ENCODE peak calls at places on chromosomes 7 and 10, in nine cellular contexts. G, O, T, A, H, X, V, P and N are unnamed samples.

GRCh38 chr7:1536768-1537630 is 6.5 kb downstream of the MAFK start:
- DNase-seq in A (peak; percentile 95), V (peak; percentile 97), X (peak; percentile 98), T (peak; percentile 99), O (no peak), H (peak; percentile 91), G (no peak), P (peak; percentile 87), N (peak; percentile 98)

GRCh38 chr7:149072438-149072775 is 18.1 kb downstream of the ZNF786 start:
- DNase-seq in A (no peak), V (no peak), O (no peak), T (no peak), G (no peak), P (no peak), X (no peak), H (no peak), N (no peak)

GRCh38 chr10:62424026-62424425 is 49.9 kb downstream of the ZNF365 start:
- DNase-seq in T (peak; percentile 13), H (no peak), P (no peak), A (peak; percentile 39), O (no peak), V (no peak), G (no peak), X (peak; percentile 22), N (no peak)

GRCh38 chr10:122931088-122931958 is 20.9 kb downstream of the FAM24A start:
- DNase-seq in T (peak; percentile 18), O (no peak), G (no peak), X (no peak), V (no peak), P (no peak), H (no peak), A (no peak), N (no peak)

GRCh38 chr10:115384665-115385064 is 291.5 kb downstream of the ATRNL1 start:
- DNase-seq in G (no peak), H (no peak), X (no peak), T (no peak), A (no peak), V (no peak), O (no peak), P (no peak), N (no peak)

GRCh38 chr7:1961776-1962276 is 270.9 kb downstream of the MAD1L1 start:
- DNase-seq in P (no peak), H (no peak), O (no peak), A (no peak), X (peak; percentile 98), G (no peak), V (no peak), T (peak; percentile 89), N (peak; percentile 39)

GRCh38 chr10:68826764-68827591 is at the start of gene STOX1:
- DNase-seq in H (peak; percentile 71), P (peak; percentile 83), G (peak; percentile 82), V (peak; percentile 39), O (peak; percentile 83), A (peak; percentile 83), X (peak; percentile 39), T (peak; percentile 58), N (no peak)

GRCh38 chr10:12332572-12333381 is 16.6 kb upstream of the CAMK1D start:
- DNase-seq in P (no peak), T (peak; percentile 32), A (no peak), G (peak; percentile 7), X (no peak), H (no peak), O (no peak), V (no peak), N (no peak)

GRCh38 chr10:14181197-14181936 is 149.4 kb downstream of the FRMD4A start:
- DNase-seq in P (no peak), T (no peak), V (no peak), X (no peak), A (no peak), O (no peak), H (no peak), G (no peak), N (no peak)

GRCh38 chr7:47747160-47747559 is 165.2 kb upstream of the TNS3 start:
- DNase-seq in H (no peak), G (no peak), T (no peak), A (no peak), X (no peak), V (no peak), O (no peak), P (no peak), N (no peak)

GRCh38 chr10:47030191-47030698 is 119.0 kb downstream of the PTPN20 start:
- DNase-seq in P (no peak), G (no peak), A (no peak), T (no peak), H (no peak), V (peak; percentile 9), X (no peak), O (no peak), N (no peak)

GRCh38 chr10:7432884-7433726 is 22.3 kb upstream of the SFMBT2 start:
- DNase-seq in O (no peak), P (no peak), H (no peak), A (peak; percentile 58), G (no peak), T (no peak), V (no peak), X (peak; percentile 7), N (no peak)

GRCh38 chr10:9342865-9343450 is 1288.5 kb downstream of the GATA3 start:
- DNase-seq in O (peak; percentile 0), P (no peak), H (no peak), A (peak; percentile 48), V (no peak), G (peak; percentile 17), X (peak; percentile 48), T (peak; percentile 68), N (no peak)

GRCh38 chr7:18408868-18409267 is 86.7 kb upstream of the HDAC9 start:
- DNase-seq in H (no peak), P (no peak), O (no peak), V (no peak), A (no peak), G (no peak), X (no peak), T (no peak), N (no peak)

GRCh38 chr7:69696686-69697685 is 98.7 kb downstream of the AUTS2 start:
- DNase-seq in P (no peak), G (no peak), V (no peak), H (no peak), A (no peak), X (no peak), T (no peak), O (no peak), N (no peak)

GRCh38 chr10:31129261-31129660 is 97.6 kb upstream of the ZNF438 start:
- DNase-seq in O (no peak), A (peak; percentile 56), T (peak; percentile 94), P (no peak), X (peak; percentile 99), V (peak; percentile 82), G (no peak), H (peak; percentile 17), N (peak; percentile 59)

GRCh38 chr10:129883029-129883428 is 81.0 kb downstream of the EBF3 start:
- DNase-seq in X (no peak), T (no peak), V (no peak), G (no peak), P (no peak), O (no peak), H (no peak), A (no peak), N (no peak)

GRCh38 chr7:151611878-151612277 is 92.2 kb upstream of the RHEB start:
- DNase-seq in A (no peak), T (no peak), G (no peak), P (no peak), X (no peak), H (no peak), O (no peak), V (no peak), N (no peak)

GRCh38 chr7:151607464-151607867 is 87.8 kb upstream of the RHEB start:
- DNase-seq in A (no peak), G (no peak), P (no peak), H (no peak), V (no peak), X (peak; percentile 49), T (peak; percentile 55), O (no peak), N (no peak)

GRCh38 chr7:151611041-151611440 is 91.3 kb upstream of the RHEB start:
- DNase-seq in X (no peak), P (no peak), H (no peak), V (no peak), G (no peak), T (no peak), O (no peak), A (no peak), N (no peak)

GRCh38 chr7:151603951-151604350 is 84.3 kb upstream of the RHEB start:
- DNase-seq in O (no peak), G (no peak), A (no peak), X (no peak), H (no peak), V (no peak), T (no peak), P (no peak), N (no peak)

GRCh38 chr7:151608031-151608551 is 88.4 kb upstream of the RHEB start:
- DNase-seq in V (no peak), G (no peak), X (no peak), H (peak; percentile 39), O (no peak), A (no peak), P (peak; percentile 20), T (peak; percentile 35), N (no peak)
- TF ChIP-seq CTCF in V (no peak), G (no peak), X (no peak), H (no peak), O (no peak), A (no peak), P (no peak), T (peak; percentile 33), N (no peak)

DNA sequence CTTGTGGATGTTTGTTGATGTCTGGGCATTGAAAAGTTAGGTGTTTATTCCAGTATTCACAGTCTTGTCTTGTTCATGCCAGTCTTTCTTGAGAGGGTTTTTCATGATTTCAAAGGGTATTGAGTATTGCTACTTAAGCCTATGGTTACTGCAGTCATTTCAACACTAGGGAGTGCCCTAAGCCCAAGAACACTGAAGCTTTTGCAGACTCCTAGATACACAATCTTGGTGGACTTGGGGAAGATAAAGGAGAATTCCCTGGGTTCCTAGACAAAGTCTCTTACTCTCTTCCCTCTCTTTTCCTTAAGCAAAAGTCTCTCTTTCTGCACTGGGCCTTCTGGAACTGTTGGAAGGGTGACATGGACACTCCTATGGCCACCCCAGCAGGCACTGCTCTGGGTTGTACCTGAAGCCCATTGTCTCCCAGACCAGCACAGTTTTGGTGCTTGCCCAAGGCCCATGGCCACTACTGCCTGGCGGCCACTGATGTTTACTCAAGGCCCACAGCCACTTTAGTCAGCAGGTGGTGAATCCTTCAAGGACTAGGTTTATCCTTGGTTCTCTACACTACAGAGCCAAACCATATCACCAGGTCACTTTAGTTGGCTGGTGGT is 24.9 kb downstream of the SAMD9 start:
- DNase-seq in G (no peak), H (no peak), V (no peak), X (peak; percentile 65), P (no peak), O (no peak), A (peak; percentile 41), T (peak; percentile 82), N (peak; percentile 25)
- TF ChIP-seq CTCF in G (peak; percentile 44), H (peak; percentile 25), V (no peak), X (peak; percentile 64), P (no peak), O (peak; percentile 60), A (peak; percentile 47), T (peak; percentile 73), N (peak; percentile 72)

GRCh38 chr7:10128748-10129147 is 844.9 kb upstream of the PHF14 start:
- DNase-seq in G (no peak), X (no peak), A (no peak), P (peak; percentile 12), O (no peak), H (no peak), V (no peak), T (peak; percentile 0), N (no peak)
- TF ChIP-seq CTCF in G (no peak), X (no peak), A (peak; percentile 14), P (peak; percentile 44), O (no peak), H (no peak), V (no peak), T (peak; percentile 7), N (no peak)

GRCh38 chr7:93799750-93800357 is 90.7 kb downstream of the TFPI2 start:
- DNase-seq in H (no peak), O (no peak), G (peak; percentile 12), T (peak; percentile 57), X (peak; percentile 42), V (no peak), P (peak; percentile 2), A (peak; percentile 28), N (no peak)
- TF ChIP-seq CTCF in H (peak; percentile 17), O (peak; percentile 51), G (peak; percentile 38), T (peak; percentile 59), X (peak; percentile 64), V (no peak), P (peak; percentile 42), A (peak; percentile 67), N (peak; percentile 54)